ENCODE peak calls at places on chromosomes 13 and 19, in six cellular contexts. C, B, M, U, A and N are unnamed samples.

GRCh38 chr13:50359779-50360178 is 344.5 kb downstream of the KCNRG start:
- DNase-seq in B (no peak), U (no peak), C (no peak), A (no peak), M (no peak), N (no peak)

GRCh38 chr13:48661112-48661511 is 7.4 kb downstream of the CYSLTR2 start:
- DNase-seq in B (no peak), C (no peak), M (no peak), A (no peak), U (no peak), N (no peak)

GRCh38 chr13:29817604-29818378 is 32.6 kb downstream of the UBL3 start:
- DNase-seq in B (no peak), A (no peak), M (no peak), C (no peak), U (no peak), N (no peak)

GRCh38 chr19:44738603-44739585 is 9.6 kb upstream of the BCL3 start:
- DNase-seq in M (no peak), C (no peak), B (no peak), U (no peak), A (peak), N (no peak)

GRCh38 chr13:40668335-40668734 is 1.9 kb upstream of the FOXO1 start:
- DNase-seq in U (peak), B (no peak), C (no peak), M (no peak), A (no peak), N (peak)

GRCh38 chr19:7831452-7831851 is 1.4 kb downstream of the EVI5L start:
- DNase-seq in C (no peak), B (no peak), U (no peak), A (no peak), M (no peak), N (no peak)

GRCh38 chr19:5144545-5145179 is 175.7 kb downstream of the KDM4B start:
- DNase-seq in A (no peak), M (no peak), U (no peak), C (no peak), B (no peak), N (no peak)

GRCh38 chr19:48965806-48966540 is 864 bp downstream of the FTL start:
- DNase-seq in C (peak), B (peak), A (peak), M (peak), U (peak), N (peak)

GRCh38 chr19:33998739-33999345 is 173.5 kb upstream of the LSM14A start:
- DNase-seq in M (no peak), C (no peak), A (no peak), B (peak), U (no peak), N (no peak)

GRCh38 chr13:110528911-110529310 is 32.6 kb downstream of the RAB20 start:
- DNase-seq in A (no peak), U (no peak), B (no peak), M (no peak), C (no peak), N (no peak)

GRCh38 chr19:58581227-58582141 is 8.3 kb upstream of the MZF1 start:
- DNase-seq in U (peak), M (peak), B (no peak), C (peak), A (no peak), N (no peak)

GRCh38 chr13:81326913-81327312 is 986.0 kb upstream of the SPRY2 start:
- DNase-seq in C (no peak), A (no peak), B (no peak), U (no peak), M (no peak), N (no peak)

GRCh38 chr13:33326246-33326645 is 40.7 kb upstream of the STARD13 start:
- DNase-seq in C (no peak), B (no peak), A (no peak), M (no peak), U (no peak), N (no peak)

GRCh38 chr13:69681722-69682121 is 425.9 kb upstream of the ATXN8OS start:
- DNase-seq in U (no peak), B (no peak), M (no peak), A (no peak), C (no peak), N (no peak)

GRCh38 chr19:49427855-49428546 is 2.8 kb downstream of the GFY start:
- DNase-seq in A (no peak), C (no peak), M (no peak), U (no peak), B (no peak), N (no peak)

GRCh38 chr19:4278460-4278901 is 585 bp upstream of the SHD start:
- DNase-seq in C (no peak), M (no peak), B (no peak), U (no peak), A (no peak), N (no peak)

GRCh38 chr19:35119091-35119490 is 3.5 kb downstream of the FXYD3 start:
- DNase-seq in C (no peak), U (no peak), B (no peak), A (no peak), M (no peak), N (no peak)

GRCh38 chr19:18203408-18203862 is 407 bp downstream of the RAB3A start:
- DNase-seq in M (peak), C (no peak), A (no peak), B (no peak), U (no peak), N (no peak)

GRCh38 chr13:112451512-112452379 is 75.6 kb downstream of the SPACA7 start:
- DNase-seq in M (no peak), C (peak), A (no peak), B (no peak), U (no peak), N (no peak)

GRCh38 chr13:111973186-111974064 is 93.5 kb upstream of the SOX1 start:
- DNase-seq in M (no peak), B (no peak), C (peak), A (no peak), U (no peak), N (no peak)

GRCh38 chr19:48698046-48698445 is 2.3 kb downstream of the FUT2 start:
- DNase-seq in C (no peak), B (no peak), U (no peak), A (no peak), M (no peak), N (no peak)

GRCh38 chr13:75264611-75265010 is 217.4 kb downstream of the TBC1D4 start:
- DNase-seq in C (no peak), U (no peak), M (no peak), A (no peak), B (no peak), N (no peak)

GRCh38 chr19:41000310-41000737 is 9.2 kb downstream of the CYP2B6 start:
- DNase-seq in U (no peak), M (no peak), B (no peak), C (no peak), A (peak), N (no peak)

GRCh38 chr19:18815673-18816072 is 16.1 kb upstream of the UPF1 start:
- DNase-seq in C (no peak), U (no peak), B (no peak), M (no peak), A (peak), N (no peak)

GRCh38 chr13:21674271-21675009 is 3.6 kb downstream of the FGF9 start:
- DNase-seq in U (no peak), C (no peak), B (no peak), M (no peak), A (no peak), N (no peak)

GRCh38 chr19:12838182-12838890 is at the start of gene MAST1:
- DNase-seq in A (no peak), U (no peak), B (peak), M (no peak), C (no peak), N (no peak)